ENCODE peak calls at places on chromosomes 13 and 19, in five cellular contexts. I is fibroblast of pulmonary artery, K is adrenal gland, P is right lobe of liver, E is mesothelial cell of epicardium. C is an unnamed sample.

GRCh38 chr13:109671919-109672318 is 114.5 kb downstream of the IRS2 start:
- DNase-seq in I (no peak), K (no peak), P (no peak), E (no peak), C (no peak)

GRCh38 chr19:30406220-30406944 is 34.2 kb downstream of the ZNF536 start:
- DNase-seq in I (no peak), K (peak), P (no peak), E (no peak), C (no peak)

GRCh38 chr13:42883771-42884170 is 102.4 kb downstream of the FAM216B start:
- DNase-seq in I (peak), K (peak), P (no peak), E (no peak), C (no peak)

GRCh38 chr13:105426454-105426853 is 1109.0 kb downstream of the EFNB2 start:
- DNase-seq in I (no peak), K (no peak), P (no peak), E (no peak), C (no peak)

GRCh38 chr19:53015159-53015558 is 1.4 kb downstream of the ERVV-1 start:
- DNase-seq in I (no peak), K (no peak), P (no peak), E (no peak), C (no peak)

GRCh38 chr13:98927954-98928927 is 49.6 kb downstream of the DOCK9 start:
- DNase-seq in I (peak), K (no peak), P (no peak), E (no peak), C (no peak)

GRCh38 chr13:67043901-67044300 is 186.2 kb downstream of the PCDH9 start:
- DNase-seq in I (peak), K (no peak), P (no peak), E (no peak), C (no peak)

GRCh38 chr19:15218501-15218900 is 13.7 kb downstream of the EPHX3 start:
- DNase-seq in I (no peak), K (no peak), P (no peak), E (no peak), C (no peak)

GRCh38 chr19:1210227-1210538 is 4.6 kb downstream of the STK11 start:
- DNase-seq in I (no peak), K (peak), P (no peak), E (no peak), C (no peak)

GRCh38 chr13:28316841-28317240 is 178.1 kb downstream of the FLT1 start:
- DNase-seq in I (no peak), K (no peak), P (no peak), E (no peak), C (no peak)

DNA sequence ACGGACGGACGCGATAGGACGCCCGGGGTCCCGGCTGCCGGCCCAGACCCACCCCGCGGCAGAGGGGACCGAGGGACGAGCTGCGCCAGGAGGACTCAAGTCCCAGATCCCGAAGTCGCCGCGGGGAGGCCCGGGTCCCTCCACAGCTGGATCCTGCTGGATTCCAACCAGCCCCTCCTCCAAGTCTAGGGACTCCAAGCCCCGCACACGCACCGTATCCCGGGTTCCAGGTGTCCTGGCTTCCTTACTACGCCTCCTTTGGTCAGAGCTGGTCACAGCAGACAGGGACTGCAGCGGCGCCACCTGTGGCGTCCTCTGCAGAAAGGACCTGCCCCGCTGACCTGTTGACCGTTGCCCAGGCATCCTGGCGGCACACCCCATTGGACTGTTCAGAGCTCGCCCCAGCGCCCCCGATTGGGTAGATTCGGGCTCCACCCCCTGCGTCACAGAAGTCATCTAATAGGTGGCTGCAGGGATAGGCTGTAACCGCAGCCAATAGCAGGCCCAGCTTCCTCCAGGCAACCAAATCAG is 29.0 kb upstream of the ZNF709 start:
- DNase-seq in I (no peak), K (peak), P (no peak), E (no peak), C (peak)
- TF ChIP-seq CTCF in I (no peak), K (no peak), P (no peak), E (no peak), C (no peak)

DNA sequence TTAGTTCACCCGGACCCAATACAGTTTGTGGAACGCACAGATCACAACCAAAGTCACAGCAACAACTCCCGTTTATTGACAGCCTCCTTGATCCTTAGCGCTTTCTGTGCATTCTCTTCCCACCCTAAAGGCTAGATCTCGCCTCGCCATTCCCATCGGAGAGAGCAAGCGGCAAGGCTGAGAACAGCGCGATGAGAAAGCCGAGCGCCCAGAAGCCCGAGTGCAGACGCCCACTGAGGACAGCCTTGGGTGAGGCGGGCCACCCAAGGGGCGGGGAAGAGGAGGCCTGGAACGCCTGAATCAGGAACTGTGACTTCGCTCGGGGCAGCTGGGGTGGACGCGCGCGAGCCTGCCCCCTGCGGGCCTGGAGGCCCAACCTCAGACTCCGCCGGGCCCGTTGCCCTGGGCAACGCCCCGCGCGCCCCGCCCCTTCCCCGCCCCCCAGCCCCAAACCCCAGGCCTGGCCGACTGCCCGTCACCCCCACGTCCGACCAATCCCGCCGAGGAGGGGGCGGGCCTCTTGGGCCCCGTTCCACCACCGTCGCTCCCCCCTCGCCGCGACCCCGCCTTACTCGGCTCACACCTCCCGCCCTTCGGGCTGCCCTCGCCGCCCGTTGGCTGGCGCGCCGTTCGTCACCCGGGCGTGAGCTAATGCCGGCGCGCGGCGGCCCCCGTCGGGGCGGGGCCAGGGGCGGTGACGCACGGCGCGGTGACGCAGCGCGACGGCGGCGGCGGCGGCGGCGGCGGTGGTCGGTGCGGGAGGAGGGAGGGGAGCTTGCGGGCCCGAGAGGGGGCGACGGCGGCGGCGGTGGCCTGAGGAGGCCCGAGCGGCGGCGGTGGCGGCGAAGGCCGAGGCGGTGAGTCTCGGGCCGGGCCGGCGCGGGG is at the start of gene SAMD4B:
- DNase-seq in I (peak), K (peak), P (peak), E (peak), C (peak)
- TF ChIP-seq CTCF in I (peak), K (peak), P (peak), E (peak), C (peak)

DNA sequence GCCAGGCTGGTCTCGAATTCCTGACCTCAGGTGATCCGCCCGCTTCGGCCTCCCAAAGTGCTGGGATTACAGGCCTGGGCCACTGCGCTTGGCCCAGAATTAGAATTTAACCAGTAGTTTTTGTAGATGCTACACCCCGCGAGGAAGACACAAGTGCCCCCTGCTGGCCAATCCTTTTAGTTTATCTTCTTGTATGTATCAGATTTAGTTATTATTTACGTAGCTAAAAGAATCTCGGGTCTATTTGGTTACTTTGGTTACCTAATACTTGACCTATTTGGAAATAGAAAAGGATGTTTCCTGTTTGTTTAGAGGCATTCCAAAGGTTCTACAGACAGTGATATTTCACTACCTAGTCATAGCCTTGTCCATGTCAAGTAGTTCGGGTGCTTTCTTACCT is 22.0 kb downstream of the MUC16 start:
- DNase-seq in I (no peak), K (no peak), P (no peak), E (no peak), C (no peak)
- TF ChIP-seq CTCF in I (no peak), K (no peak), P (no peak), E (peak), C (no peak)

DNA sequence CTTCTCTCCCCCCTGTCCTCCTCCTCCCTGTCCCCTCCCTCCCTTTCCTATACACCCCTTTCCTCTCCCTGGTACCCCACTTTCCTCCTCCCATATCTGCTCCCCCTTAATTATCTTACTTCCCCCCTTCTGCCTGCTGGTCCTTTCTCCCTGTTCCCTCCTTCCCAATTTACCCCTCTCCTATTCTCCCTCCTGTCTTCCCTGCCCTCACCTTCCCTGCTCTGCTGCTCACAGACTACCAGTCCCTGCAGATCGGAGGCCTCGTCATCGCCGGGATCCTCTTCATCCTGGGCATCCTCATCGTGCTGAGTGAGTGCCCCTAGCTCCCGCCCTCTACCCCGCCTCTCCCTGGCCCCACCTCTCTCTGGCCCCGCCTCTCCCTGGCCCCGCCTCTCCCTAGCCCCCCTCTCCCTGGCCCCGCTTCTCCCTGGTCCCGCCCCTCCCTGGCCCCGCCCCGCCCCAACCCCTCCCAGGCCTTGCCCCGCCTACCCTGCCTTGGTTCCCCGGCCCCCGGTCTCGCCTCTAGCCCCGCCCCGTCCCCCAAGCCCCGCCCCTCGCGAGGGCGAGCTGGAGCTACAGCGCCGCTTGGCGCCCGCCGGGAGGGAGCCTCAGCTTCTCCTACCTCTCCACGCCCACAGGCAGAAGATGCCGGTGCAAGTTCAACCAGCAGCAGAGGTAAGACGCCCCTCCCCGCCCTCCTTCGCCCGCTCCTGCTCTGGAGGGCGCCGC is 2.0 kb upstream of the FXYD7 start:
- DNase-seq in I (peak), K (peak), P (peak), E (peak), C (peak)
- TF ChIP-seq CTCF in I (peak), K (peak), P (peak), E (no peak), C (no peak)